ENCODE peak calls at places on chromosomes 7 and 10, in nine cellular contexts. M, D, G, H, F, U, E, K and P are unnamed samples.
A peak's percentile ranks its signal among the peaks of the same experiment; 100 is the strongest.

GRCh38 chr10:81450651-81451050 is 424.3 kb upstream of the NRG3 start:
- DNase-seq in M (no peak), D (no peak), G (no peak), H (no peak), F (no peak), U (no peak), E (no peak), K (no peak), P (no peak)

GRCh38 chr10:26534384-26534783 is 96.2 kb downstream of the APBB1IP start:
- DNase-seq in M (no peak), D (no peak), G (no peak), H (no peak), F (no peak), U (no peak), E (no peak), K (no peak), P (no peak)

GRCh38 chr10:12631216-12631615 is 281.9 kb downstream of the CAMK1D start:
- DNase-seq in M (no peak), D (peak; percentile 61), G (no peak), H (peak; percentile 20), F (no peak), U (no peak), E (no peak), K (no peak), P (no peak)

GRCh38 chr7:78770422-78771410 is 682.8 kb downstream of the MAGI2 start:
- DNase-seq in M (peak; percentile 36), D (peak; percentile 16), G (peak; percentile 62), H (peak; percentile 97), F (no peak), U (no peak), E (peak; percentile 32), K (peak; percentile 20), P (no peak)

GRCh38 chr7:129553861-129554530 is 51.7 kb downstream of the SMKR1 start:
- DNase-seq in M (no peak), D (peak; percentile 62), G (no peak), H (peak; percentile 21), F (no peak), U (no peak), E (peak; percentile 73), K (peak; percentile 46), P (no peak)

GRCh38 chr10:88147000-88147798 is 283.8 kb downstream of the PTEN start:
- DNase-seq in M (no peak), D (no peak), G (no peak), H (no peak), F (no peak), U (no peak), E (no peak), K (no peak), P (no peak)

GRCh38 chr10:36236341-36236740 is 594.2 kb upstream of the FZD8 start:
- DNase-seq in M (no peak), D (peak; percentile 30), G (no peak), H (no peak), F (no peak), U (no peak), E (no peak), K (no peak), P (no peak)

GRCh38 chr10:80855348-80855971 is 317.8 kb downstream of the SH2D4B start:
- DNase-seq in M (no peak), D (no peak), G (peak; percentile 3), H (peak; percentile 62), F (no peak), U (no peak), E (no peak), K (no peak), P (peak; percentile 13)

GRCh38 chr10:48456361-48456804 is 148.5 kb downstream of the ARHGAP22 start:
- DNase-seq in M (no peak), D (no peak), G (no peak), H (no peak), F (no peak), U (no peak), E (no peak), K (peak; percentile 30), P (no peak)